ENCODE peak calls at places on chromosomes 12 and 14, in five cellular contexts. O is IMR-90; M is activated CD4-positive, alpha-beta T cell treated with anti-CD3 and anti-CD28 coated beads for 1 hour; B is mesendoderm; H is NCI-H2171. F is an unnamed sample.

GRCh38 chr12:32947203-32947795 is 50.7 kb upstream of the PKP2 start:
- DNase-seq in M (no peak), H (no peak), O (no peak), B (peak), F (no peak)

GRCh38 chr12:24754690-24755638 is 193.9 kb downstream of the BCAT1 start:
- DNase-seq in B (peak), O (peak), H (no peak), M (no peak), F (no peak)

GRCh38 chr12:50017653-50018052 is 7.6 kb downstream of the RACGAP1 start:
- DNase-seq in H (no peak), M (no peak), B (no peak), O (peak), F (no peak)

GRCh38 chr14:56268653-56269052 is 150.4 kb downstream of the PELI2 start:
- DNase-seq in M (no peak), B (peak), O (peak), H (no peak), F (no peak)

GRCh38 chr14:64937176-64937820 is 5.2 kb downstream of the GPX2 start:
- DNase-seq in M (no peak), O (peak), H (peak), B (no peak), F (no peak)

GRCh38 chr12:49483621-49484020 is 55.2 kb upstream of the KCNH3 start:
- DNase-seq in B (peak), H (no peak), M (no peak), O (no peak), F (no peak)

GRCh38 chr12:132385923-132386751 is 56.7 kb upstream of the GALNT9 start:
- DNase-seq in B (peak), M (no peak), O (no peak), H (no peak), F (no peak)

GRCh38 chr12:93802698-93803097 is 125.5 kb downstream of the CRADD start:
- DNase-seq in O (peak), B (peak), H (no peak), M (no peak), F (no peak)

GRCh38 chr14:36507847-36508417 is 12.1 kb downstream of the NKX2-1 start:
- DNase-seq in B (no peak), O (no peak), H (peak), M (no peak), F (no peak)

GRCh38 chr14:21498540-21499526 is 12.3 kb downstream of the METTL3 start:
- DNase-seq in B (peak), M (no peak), O (peak), H (peak), F (no peak)

GRCh38 chr14:31902002-31902401 is 175.1 kb upstream of the ARHGAP5 start:
- DNase-seq in M (no peak), O (no peak), H (no peak), B (peak), F (no peak)

GRCh38 chr14:102201369-102201748 is 61.7 kb downstream of the WDR20 start:
- DNase-seq in M (no peak), O (no peak), B (no peak), H (no peak), F (no peak)

GRCh38 chr14:104968153-104968527 is 10.0 kb downstream of the AHNAK2 start:
- DNase-seq in H (no peak), B (peak), M (no peak), O (peak), F (no peak)

GRCh38 chr14:23469906-23470403 is 452 bp downstream of the NGDN start:
- DNase-seq in O (no peak), B (no peak), H (no peak), M (no peak), F (no peak)

GRCh38 chr12:99381992-99382391 is 265.6 kb upstream of the GARIN6 start:
- DNase-seq in H (no peak), O (no peak), M (no peak), B (no peak), F (no peak)

GRCh38 chr12:52081263-52081733 is 1.8 kb downstream of the SMIM41 start:
- DNase-seq in M (no peak), O (no peak), H (peak), B (no peak), F (no peak)

GRCh38 chr14:85416771-85417170 is 113.2 kb upstream of the FLRT2 start:
- DNase-seq in B (no peak), O (peak), M (no peak), H (no peak), F (no peak)

GRCh38 chr14:103393687-103394626 is 8.7 kb downstream of the MARK3 start:
- DNase-seq in M (no peak), B (no peak), H (no peak), O (peak), F (no peak)

GRCh38 chr12:1500095-1500801 is 94.1 kb downstream of the FBXL14 start:
- DNase-seq in O (peak), B (peak), M (no peak), H (peak), F (no peak)

F was measured in NCI-H1048.